ENCODE peak calls at places on chromosomes 4 and X, in six cellular contexts. One of them, this sample, is unnamed.

GRCh38 chrX:97065973-97066372 is 182.3 kb downstream of the RPA4 start:
- DNase-seq in mucosa of descending colon: no peak
- DNase-seq in suprapubic skin: no peak
- DNase-seq in Peyer's patch: no peak
- DNase-seq in omental fat pad: no peak
- DNase-seq in K562: no peak
- DNase-seq in this sample: no peak

GRCh38 chrX:150548684-150549083 is 19.7 kb upstream of the MTM1 start:
- DNase-seq in omental fat pad: no peak
- DNase-seq in mucosa of descending colon: no peak
- DNase-seq in suprapubic skin: no peak
- DNase-seq in K562: no peak
- DNase-seq in Peyer's patch: no peak
- DNase-seq in this sample: no peak

GRCh38 chrX:139158256-139158655 is 372.3 kb upstream of the F9 start:
- DNase-seq in mucosa of descending colon: peak
- DNase-seq in omental fat pad: no peak
- DNase-seq in suprapubic skin: no peak
- DNase-seq in Peyer's patch: no peak
- DNase-seq in K562: no peak
- DNase-seq in this sample: no peak

GRCh38 chrX:136162827-136163427 is 15.6 kb downstream of the FHL1 start:
- DNase-seq in mucosa of descending colon: peak
- DNase-seq in Peyer's patch: peak
- DNase-seq in omental fat pad: no peak
- DNase-seq in K562: peak
- DNase-seq in suprapubic skin: no peak
- DNase-seq in this sample: peak

GRCh38 chr4:56731857-56732256 is 50.8 kb upstream of the HOPX start:
- DNase-seq in mucosa of descending colon: peak
- DNase-seq in K562: peak
- DNase-seq in omental fat pad: no peak
- DNase-seq in suprapubic skin: no peak
- DNase-seq in Peyer's patch: peak
- DNase-seq in this sample: no peak

GRCh38 chr4:187618701-187619278 is 376.8 kb upstream of the ZFP42 start:
- DNase-seq in mucosa of descending colon: no peak
- DNase-seq in K562: no peak
- DNase-seq in Peyer's patch: no peak
- DNase-seq in omental fat pad: no peak
- DNase-seq in suprapubic skin: no peak
- DNase-seq in this sample: no peak

GRCh38 chr4:7288751-7289523 is 96.6 kb downstream of the SORCS2 start:
- DNase-seq in K562: no peak
- DNase-seq in mucosa of descending colon: no peak
- DNase-seq in omental fat pad: no peak
- DNase-seq in suprapubic skin: no peak
- DNase-seq in Peyer's patch: no peak
- DNase-seq in this sample: no peak

GRCh38 chr4:11424000-11424399 is 4.7 kb downstream of the HS3ST1 start:
- DNase-seq in K562: peak
- DNase-seq in suprapubic skin: no peak
- DNase-seq in omental fat pad: no peak
- DNase-seq in Peyer's patch: peak
- DNase-seq in mucosa of descending colon: peak
- DNase-seq in this sample: peak

GRCh38 chr4:127049506-127049905 is 583.3 kb upstream of the INTU start:
- DNase-seq in K562: no peak
- DNase-seq in mucosa of descending colon: no peak
- DNase-seq in omental fat pad: no peak
- DNase-seq in Peyer's patch: no peak
- DNase-seq in suprapubic skin: no peak
- DNase-seq in this sample: no peak

GRCh38 chr4:98773638-98774037 is 115.2 kb upstream of the TSPAN5 start:
- DNase-seq in suprapubic skin: no peak
- DNase-seq in omental fat pad: no peak
- DNase-seq in mucosa of descending colon: no peak
- DNase-seq in Peyer's patch: no peak
- DNase-seq in K562: no peak
- DNase-seq in this sample: no peak

GRCh38 chr4:42917316-42917715 is 24.8 kb downstream of the GRXCR1 start:
- DNase-seq in Peyer's patch: no peak
- DNase-seq in suprapubic skin: no peak
- DNase-seq in mucosa of descending colon: no peak
- DNase-seq in K562: no peak
- DNase-seq in omental fat pad: no peak
- DNase-seq in this sample: no peak

GRCh38 chrX:24860140-24860539 is 155.6 kb downstream of the ARX start:
- DNase-seq in mucosa of descending colon: no peak
- DNase-seq in Peyer's patch: no peak
- DNase-seq in suprapubic skin: no peak
- DNase-seq in omental fat pad: no peak
- DNase-seq in K562: no peak
- DNase-seq in this sample: no peak

GRCh38 chrX:72062890-72063289 is 68.8 kb downstream of the RTL5 start:
- DNase-seq in K562: no peak
- DNase-seq in omental fat pad: no peak
- DNase-seq in suprapubic skin: no peak
- DNase-seq in mucosa of descending colon: no peak
- DNase-seq in Peyer's patch: no peak
- DNase-seq in this sample: no peak

GRCh38 chr4:184983660-184984356 is 34.5 kb upstream of the HELT start:
- DNase-seq in mucosa of descending colon: peak
- DNase-seq in suprapubic skin: no peak
- DNase-seq in K562: peak
- DNase-seq in Peyer's patch: peak
- DNase-seq in omental fat pad: no peak
- DNase-seq in this sample: peak

GRCh38 chr4:150570123-150570522 is 11.8 kb upstream of the MAB21L2 start:
- DNase-seq in Peyer's patch: no peak
- DNase-seq in K562: no peak
- DNase-seq in omental fat pad: no peak
- DNase-seq in mucosa of descending colon: no peak
- DNase-seq in suprapubic skin: no peak
- DNase-seq in this sample: no peak

GRCh38 chr4:25299476-25300203 is 12.9 kb upstream of the ZCCHC4 start:
- DNase-seq in Peyer's patch: no peak
- DNase-seq in K562: no peak
- DNase-seq in suprapubic skin: no peak
- DNase-seq in mucosa of descending colon: peak
- DNase-seq in omental fat pad: no peak
- DNase-seq in this sample: no peak

GRCh38 chrX:150879855-150880807 is 18.3 kb downstream of the CD99L2 start:
- DNase-seq in K562: no peak
- DNase-seq in omental fat pad: no peak
- DNase-seq in Peyer's patch: no peak
- DNase-seq in mucosa of descending colon: no peak
- DNase-seq in suprapubic skin: no peak
- DNase-seq in this sample: no peak

GRCh38 chrX:31366076-31366475 is 294.2 kb upstream of the FTHL17 start:
- DNase-seq in Peyer's patch: no peak
- DNase-seq in omental fat pad: no peak
- DNase-seq in mucosa of descending colon: no peak
- DNase-seq in suprapubic skin: no peak
- DNase-seq in K562: no peak
- DNase-seq in this sample: no peak

GRCh38 chrX:110086162-110086915 is 83.4 kb downstream of the TMEM164 start:
- DNase-seq in Peyer's patch: no peak
- DNase-seq in K562: no peak
- DNase-seq in omental fat pad: no peak
- DNase-seq in suprapubic skin: no peak
- DNase-seq in mucosa of descending colon: no peak
- DNase-seq in this sample: no peak

GRCh38 chr4:11548529-11549176 is 120.0 kb upstream of the HS3ST1 start:
- DNase-seq in mucosa of descending colon: no peak
- DNase-seq in suprapubic skin: no peak
- DNase-seq in K562: no peak
- DNase-seq in Peyer's patch: peak
- DNase-seq in omental fat pad: no peak
- DNase-seq in this sample: no peak

GRCh38 chrX:10156199-10157031 is at the start of gene CLCN4:
- DNase-seq in mucosa of descending colon: peak
- DNase-seq in suprapubic skin: no peak
- DNase-seq in Peyer's patch: peak
- DNase-seq in K562: no peak
- DNase-seq in omental fat pad: no peak
- DNase-seq in this sample: peak

GRCh38 chr4:158255727-158256324 is 45.5 kb downstream of the TMEM144 start:
- DNase-seq in omental fat pad: no peak
- DNase-seq in suprapubic skin: no peak
- DNase-seq in Peyer's patch: no peak
- DNase-seq in K562: peak
- DNase-seq in mucosa of descending colon: peak
- DNase-seq in this sample: no peak

GRCh38 chrX:39900788-39901170 is 197.0 kb downstream of the BCOR start:
- DNase-seq in Peyer's patch: no peak
- DNase-seq in mucosa of descending colon: no peak
- DNase-seq in omental fat pad: no peak
- DNase-seq in K562: no peak
- DNase-seq in suprapubic skin: no peak
- DNase-seq in this sample: peak

GRCh38 chr4:95761441-95761840 is 78.5 kb upstream of the PDHA2 start:
- DNase-seq in Peyer's patch: no peak
- DNase-seq in mucosa of descending colon: no peak
- DNase-seq in suprapubic skin: no peak
- DNase-seq in omental fat pad: no peak
- DNase-seq in K562: no peak
- DNase-seq in this sample: no peak

GRCh38 chrX:34918856-34919255 is 23.7 kb upstream of the FAM47B start:
- DNase-seq in K562: no peak
- DNase-seq in omental fat pad: no peak
- DNase-seq in suprapubic skin: no peak
- DNase-seq in Peyer's patch: no peak
- DNase-seq in mucosa of descending colon: peak
- DNase-seq in this sample: peak

GRCh38 chrX:119410854-119411253 is 11.7 kb downstream of the SLC25A43 start:
- DNase-seq in suprapubic skin: no peak
- DNase-seq in mucosa of descending colon: no peak
- DNase-seq in K562: no peak
- DNase-seq in Peyer's patch: no peak
- DNase-seq in omental fat pad: no peak
- DNase-seq in this sample: no peak

GRCh38 chrX:38108364-38108763 is 102.0 kb downstream of the SYTL5 start:
- DNase-seq in suprapubic skin: no peak
- DNase-seq in K562: no peak
- DNase-seq in omental fat pad: no peak
- DNase-seq in Peyer's patch: no peak
- DNase-seq in mucosa of descending colon: no peak
- DNase-seq in this sample: no peak

DNA sequence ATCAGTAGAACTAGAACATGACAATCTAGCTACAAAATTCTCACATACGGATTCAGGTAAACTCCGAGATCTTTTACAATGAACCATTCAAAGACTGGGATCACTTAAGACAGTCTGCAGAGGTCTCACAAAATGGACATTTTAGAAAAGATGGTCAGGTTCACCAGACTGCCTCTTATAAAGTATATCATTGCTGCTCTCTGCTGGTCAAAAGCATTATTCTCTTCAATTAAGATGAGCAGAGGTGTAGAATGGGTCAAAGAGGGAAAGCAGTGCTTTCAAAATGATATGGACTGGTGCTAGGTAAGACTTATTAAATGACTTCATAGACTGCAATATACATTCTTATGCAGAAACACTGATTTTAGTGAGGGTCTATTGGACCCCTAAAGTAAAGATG is 434.7 kb downstream of the PACRGL start:
- DNase-seq in suprapubic skin: no peak
- DNase-seq in mucosa of descending colon: peak
- DNase-seq in K562: no peak
- DNase-seq in Peyer's patch: no peak
- DNase-seq in omental fat pad: no peak
- DNase-seq in this sample: no peak
- TF ChIP-seq CTCF in suprapubic skin: no peak
- TF ChIP-seq CTCF in mucosa of descending colon: no peak
- TF ChIP-seq CTCF in K562: no peak
- TF ChIP-seq CTCF in Peyer's patch: no peak
- TF ChIP-seq CTCF in omental fat pad: no peak
- TF ChIP-seq CTCF in this sample: no peak

DNA sequence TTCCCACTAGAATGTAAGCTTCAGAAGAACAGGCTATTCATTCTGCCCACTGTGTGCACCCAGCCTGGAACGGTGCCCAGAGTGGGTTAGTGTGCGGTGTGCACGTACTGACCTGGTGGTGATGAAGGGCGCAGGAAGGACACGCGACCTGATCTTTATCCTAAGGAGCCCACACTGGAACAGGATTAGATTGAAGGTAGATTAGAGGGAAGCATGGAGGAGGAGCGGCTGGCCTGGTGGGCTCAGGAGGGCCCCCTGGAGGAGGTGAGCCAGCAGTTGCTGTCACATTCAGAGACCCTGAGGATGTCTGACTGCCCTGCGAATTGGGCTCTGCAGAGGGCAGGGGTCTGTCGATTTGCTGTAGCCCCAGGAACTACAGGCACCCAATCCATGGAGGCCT is 73.1 kb downstream of the HTRA3 start:
- DNase-seq in suprapubic skin: peak
- DNase-seq in omental fat pad: no peak
- DNase-seq in Peyer's patch: peak
- DNase-seq in mucosa of descending colon: no peak
- DNase-seq in K562: no peak
- DNase-seq in this sample: no peak
- TF ChIP-seq CTCF in suprapubic skin: no peak
- TF ChIP-seq CTCF in omental fat pad: no peak
- TF ChIP-seq CTCF in Peyer's patch: no peak
- TF ChIP-seq CTCF in mucosa of descending colon: no peak
- TF ChIP-seq CTCF in K562: peak
- TF ChIP-seq CTCF in this sample: peak

GRCh38 chr4:103425406-103425805 is 227.3 kb upstream of the CENPE start:
- DNase-seq in mucosa of descending colon: no peak
- DNase-seq in suprapubic skin: no peak
- DNase-seq in omental fat pad: no peak
- DNase-seq in Peyer's patch: no peak
- DNase-seq in K562: no peak
- DNase-seq in this sample: no peak

GRCh38 chr4:103424853-103425252 is 226.7 kb upstream of the CENPE start:
- DNase-seq in Peyer's patch: no peak
- DNase-seq in mucosa of descending colon: no peak
- DNase-seq in omental fat pad: no peak
- DNase-seq in K562: no peak
- DNase-seq in suprapubic skin: no peak
- DNase-seq in this sample: no peak

DNA sequence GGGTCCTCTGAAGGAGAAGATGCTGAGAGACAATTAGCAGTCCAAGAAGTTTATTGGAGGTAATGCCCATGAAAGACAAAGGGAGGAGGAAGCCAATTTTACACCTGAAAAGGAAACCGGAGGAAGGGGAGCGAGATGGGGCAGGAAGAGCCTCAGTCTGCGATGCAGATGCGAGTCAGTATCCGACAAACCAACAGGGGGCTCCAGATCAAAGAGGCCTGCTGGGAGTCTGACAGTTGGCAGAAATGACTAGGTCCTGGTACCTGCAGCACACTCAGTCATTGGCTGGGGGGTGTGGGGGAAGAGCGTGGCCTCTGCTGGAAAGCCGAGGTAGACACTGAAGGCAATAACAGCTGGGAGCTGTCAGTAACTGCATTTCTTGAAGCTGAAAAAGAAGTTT is 231.1 kb upstream of the CENPE start:
- DNase-seq in omental fat pad: no peak
- DNase-seq in mucosa of descending colon: no peak
- DNase-seq in Peyer's patch: no peak
- DNase-seq in suprapubic skin: no peak
- DNase-seq in K562: no peak
- DNase-seq in this sample: peak
- TF ChIP-seq CTCF in omental fat pad: no peak
- TF ChIP-seq CTCF in mucosa of descending colon: no peak
- TF ChIP-seq CTCF in Peyer's patch: no peak
- TF ChIP-seq CTCF in suprapubic skin: no peak
- TF ChIP-seq CTCF in K562: no peak
- TF ChIP-seq CTCF in this sample: peak

GRCh38 chr4:23902203-23902602 is 12.4 kb upstream of the PPARGC1A start:
- DNase-seq in suprapubic skin: no peak
- DNase-seq in Peyer's patch: no peak
- DNase-seq in K562: no peak
- DNase-seq in mucosa of descending colon: no peak
- DNase-seq in omental fat pad: no peak
- DNase-seq in this sample: no peak
- TF ChIP-seq CTCF in suprapubic skin: no peak
- TF ChIP-seq CTCF in Peyer's patch: no peak
- TF ChIP-seq CTCF in K562: no peak
- TF ChIP-seq CTCF in mucosa of descending colon: no peak
- TF ChIP-seq CTCF in omental fat pad: no peak
- TF ChIP-seq CTCF in this sample: no peak

This sample was measured in nephron progenitor cell.